ENCODE peak calls at places on chromosome 1, in five cellular contexts. S, I, O, X and B are unnamed samples.

GRCh38 chr1:13860023-13860422 is 160.0 kb downstream of the PRDM2 start:
- DNase-seq in S (no peak), I (no peak), O (no peak), X (no peak), B (no peak)

GRCh38 chr1:94143809-94144176 is 22.8 kb upstream of the ABCA4 start:
- DNase-seq in S (no peak), I (no peak), O (peak; percentile 38), X (no peak), B (peak; percentile 58)

GRCh38 chr1:10085076-10085475 is 52.3 kb downstream of the UBE4B start:
- DNase-seq in S (no peak), I (no peak), O (peak; percentile 24), X (no peak), B (no peak)

GRCh38 chr1:216183007-216183406 is 240.2 kb downstream of the USH2A start:
- DNase-seq in S (no peak), I (no peak), O (peak; percentile 13), X (no peak), B (peak; percentile 9)

GRCh38 chr1:31881698-31882000 is 56.5 kb downstream of the PTP4A2 start:
- DNase-seq in S (no peak), I (no peak), O (peak; percentile 66), X (no peak), B (peak; percentile 13)

GRCh38 chr1:153535664-153536585 is at the start of gene S100A6:
- DNase-seq in S (peak; percentile 45), I (peak; percentile 72), O (peak; percentile 41), X (peak; percentile 85), B (peak; percentile 90)

GRCh38 chr1:226154593-226154992 is 31.9 kb downstream of the ACBD3 start:
- DNase-seq in S (no peak), I (no peak), O (no peak), X (no peak), B (no peak)

GRCh38 chr1:162557536-162557935 is 4.0 kb upstream of the UAP1 start:
- DNase-seq in S (no peak), I (no peak), O (no peak), X (no peak), B (no peak)

GRCh38 chr1:37294514-37294913 is 179.9 kb upstream of the ZC3H12A start:
- DNase-seq in S (no peak), I (no peak), O (no peak), X (no peak), B (no peak)

GRCh38 chr1:153921080-153921802 is 1.5 kb downstream of the GATAD2B start:
- DNase-seq in S (no peak), I (no peak), O (no peak), X (no peak), B (no peak)

GRCh38 chr1:23393706-23394105 is 24.1 kb upstream of the ZNF436 start:
- DNase-seq in S (no peak), I (no peak), O (no peak), X (no peak), B (no peak)
- TF ChIP-seq JUND in S (no peak), I (no peak), O (no peak), X (no peak), B (no peak)

GRCh38 chr1:21260405-21261129 is 29.7 kb downstream of the ECE1 start:
- DNase-seq in S (no peak), I (no peak), O (no peak), X (no peak), B (no peak)

GRCh38 chr1:21263052-21263429 is 27.2 kb downstream of the ECE1 start:
- DNase-seq in S (no peak), I (no peak), O (no peak), X (no peak), B (no peak)

GRCh38 chr1:21263653-21264225 is 26.5 kb downstream of the ECE1 start:
- DNase-seq in S (no peak), I (no peak), O (no peak), X (no peak), B (no peak)

GRCh38 chr1:21261551-21262281 is 28.5 kb downstream of the ECE1 start:
- DNase-seq in S (peak; percentile 71), I (peak; percentile 64), O (no peak), X (peak; percentile 42), B (no peak)

GRCh38 chr1:21262282-21263051 is 27.8 kb downstream of the ECE1 start:
- DNase-seq in S (peak; percentile 74), I (no peak), O (peak; percentile 45), X (peak; percentile 88), B (no peak)
- TF ChIP-seq JUND in S (no peak), I (no peak), O (no peak), X (no peak), B (no peak)

DNA sequence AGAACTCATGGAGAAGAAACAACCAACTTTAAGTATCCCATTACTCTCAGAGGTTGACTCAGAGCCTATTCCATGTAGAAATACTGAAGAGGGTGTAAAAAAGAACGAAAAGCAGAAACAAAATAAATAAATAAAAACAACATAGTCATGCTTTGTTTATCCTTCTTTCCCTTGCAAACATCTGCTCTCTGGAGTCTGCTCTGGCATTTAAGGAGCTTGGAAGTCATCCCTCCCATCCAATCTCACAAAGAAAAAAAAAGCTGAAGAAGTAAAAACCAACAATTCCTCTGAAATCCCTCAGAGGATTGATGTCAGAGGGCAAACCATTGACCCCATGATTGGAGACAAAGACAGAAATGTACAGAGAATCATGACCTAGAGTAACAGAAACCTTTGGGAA is 302.6 kb upstream of the GREM2 start:
- DNase-seq in S (no peak), I (no peak), O (no peak), X (no peak), B (no peak)
- TF ChIP-seq JUND in S (no peak), I (no peak), O (no peak), X (no peak), B (no peak)

GRCh38 chr1:65200411-65200810 is 52.4 kb downstream of the AK4 start:
- DNase-seq in S (no peak), I (no peak), O (no peak), X (no peak), B (no peak)

GRCh38 chr1:65195495-65196417 is 47.8 kb downstream of the AK4 start:
- DNase-seq in S (peak; percentile 31), I (no peak), O (no peak), X (no peak), B (no peak)

GRCh38 chr1:65193129-65193528 is 45.1 kb downstream of the AK4 start:
- DNase-seq in S (no peak), I (no peak), O (no peak), X (no peak), B (no peak)

GRCh38 chr1:65197636-65198035 is 49.6 kb downstream of the AK4 start:
- DNase-seq in S (no peak), I (no peak), O (no peak), X (no peak), B (no peak)

GRCh38 chr1:65198095-65198494 is 50.1 kb downstream of the AK4 start:
- DNase-seq in S (no peak), I (no peak), O (no peak), X (no peak), B (no peak)
- TF ChIP-seq JUND in S (no peak), I (no peak), O (no peak), X (no peak), B (no peak)

GRCh38 chr1:229249854-229250644 is 20.9 kb upstream of the RAB4A start:
- DNase-seq in S (no peak), I (no peak), O (no peak), X (no peak), B (no peak)
- TF ChIP-seq JUND in S (no peak), I (no peak), O (no peak), X (no peak), B (no peak)